ENCODE peak calls at places on chromosome 16, in four cellular contexts. J is H1, L is GM12878, W is K562. O is an unnamed sample.

GRCh38 chr16:5874899-5875298 is 777.3 kb upstream of the EEF2KMT start:
- DNase-seq in J (no peak), L (no peak), W (no peak), O (no peak)

GRCh38 chr16:46968063-46968435 is 5.4 kb downstream of the DNAJA2 start:
- DNase-seq in J (no peak), L (no peak), W (no peak), O (no peak)

GRCh38 chr16:12062343-12063003 is 85.9 kb downstream of the SNX29 start:
- DNase-seq in L (no peak), W (no peak), J (no peak), O (peak; percentile 72)

GRCh38 chr16:89273741-89274472 is 56.4 kb downstream of the ZNF778 start:
- DNase-seq in L (no peak), J (no peak), W (no peak), O (no peak)

GRCh38 chr16:89918453-89919347 is at the start of gene MC1R:
- DNase-seq in J (peak; percentile 78), L (no peak), W (peak; percentile 90), O (peak; percentile 21)

GRCh38 chr16:82598766-82599165 is 28.0 kb upstream of the CDH13 start:
- DNase-seq in L (no peak), J (no peak), W (no peak), O (no peak)

GRCh38 chr16:16120382-16121184 is 102.7 kb downstream of the ABCC6 start:
- DNase-seq in L (no peak), J (no peak), W (peak; percentile 79), O (peak; percentile 22)

GRCh38 chr16:23124315-23124714 is 24.9 kb downstream of the USP31 start:
- DNase-seq in L (no peak), J (no peak), W (no peak), O (peak; percentile 83)

GRCh38 chr16:9612267-9612666 is 520.8 kb downstream of the HAPSTR1 start:
- DNase-seq in W (no peak), L (no peak), J (no peak), O (no peak)

GRCh38 chr16:1778200-1779179 is 3.9 kb downstream of the SPSB3 start:
- DNase-seq in J (peak; percentile 43), W (no peak), L (no peak), O (no peak)

GRCh38 chr16:81907681-81908080 is 103.6 kb downstream of the SDR42E1 start:
- DNase-seq in L (no peak), J (no peak), W (no peak), O (no peak)

GRCh38 chr16:30786115-30786935 is 680 bp downstream of the ZNF629 start:
- DNase-seq in J (peak; percentile 62), W (peak; percentile 85), L (no peak), O (peak; percentile 62)

GRCh38 chr16:66360624-66361324 is 5.7 kb upstream of the CDH5 start:
- DNase-seq in W (no peak), L (no peak), J (no peak), O (no peak)

GRCh38 chr16:85888405-85889331 is 10.3 kb upstream of the IRF8 start:
- DNase-seq in W (no peak), J (no peak), L (peak; percentile 89), O (peak; percentile 65)

GRCh38 chr16:84839956-84840355 is 20.2 kb downstream of the CRISPLD2 start:
- DNase-seq in J (no peak), L (no peak), W (no peak), O (peak; percentile 86)

GRCh38 chr16:72990571-72990970 is 57.4 kb downstream of the ZFHX3 start:
- DNase-seq in J (no peak), L (no peak), W (no peak), O (no peak)

GRCh38 chr16:3235856-3236669 is 1.1 kb upstream of the ZNF200 start:
- DNase-seq in J (peak; percentile 49), L (no peak), W (peak; percentile 75), O (no peak)

GRCh38 chr16:78768723-78769122 is 669.3 kb downstream of the WWOX start:
- DNase-seq in L (no peak), W (no peak), J (no peak), O (no peak)

GRCh38 chr16:66515543-66516171 is 34.3 kb downstream of the TK2 start:
- DNase-seq in J (peak; percentile 60), W (peak; percentile 61), L (no peak), O (peak; percentile 37)

GRCh38 chr16:81035975-81036750 is 521 bp downstream of the ATMIN start:
- DNase-seq in W (peak; percentile 72), L (no peak), J (peak; percentile 66), O (peak; percentile 11)

GRCh38 chr16:15055141-15056053 is 477 bp downstream of the NTAN1 start:
- DNase-seq in W (peak; percentile 27), L (no peak), J (peak; percentile 85), O (peak; percentile 23)

GRCh38 chr16:57795431-57795878 is 6.8 kb downstream of the KIFC3 start:
- DNase-seq in L (no peak), J (peak; percentile 72), W (peak; percentile 27), O (peak; percentile 38)

GRCh38 chr16:71769222-71769621 is 39.4 kb downstream of the AP1G1 start:
- DNase-seq in W (no peak), L (no peak), J (no peak), O (no peak)

GRCh38 chr16:89280546-89281188 is 63.2 kb downstream of the ZNF778 start:
- DNase-seq in W (no peak), J (no peak), L (no peak), O (no peak)

GRCh38 chr16:85553436-85554113 is 59.5 kb upstream of the GSE1 start:
- DNase-seq in W (no peak), L (no peak), J (peak; percentile 80), O (peak; percentile 34)

GRCh38 chr16:31476305-31477219 is 4.6 kb downstream of the TGFB1I1 start:
- DNase-seq in L (no peak), J (peak; percentile 86), W (peak; percentile 90), O (no peak)

GRCh38 chr16:22318690-22319358 is 21.6 kb downstream of the POLR3E start:
- DNase-seq in J (peak; percentile 90), L (no peak), W (peak; percentile 52), O (peak; percentile 22)

GRCh38 chr16:81526935-81527334 is 82.3 kb downstream of the CMIP start:
- DNase-seq in W (peak; percentile 68), J (no peak), L (no peak), O (peak; percentile 27)

GRCh38 chr16:57213462-57213861 is 27.3 kb downstream of the RSPRY1 start:
- DNase-seq in L (no peak), J (no peak), W (no peak), O (no peak)

DNA sequence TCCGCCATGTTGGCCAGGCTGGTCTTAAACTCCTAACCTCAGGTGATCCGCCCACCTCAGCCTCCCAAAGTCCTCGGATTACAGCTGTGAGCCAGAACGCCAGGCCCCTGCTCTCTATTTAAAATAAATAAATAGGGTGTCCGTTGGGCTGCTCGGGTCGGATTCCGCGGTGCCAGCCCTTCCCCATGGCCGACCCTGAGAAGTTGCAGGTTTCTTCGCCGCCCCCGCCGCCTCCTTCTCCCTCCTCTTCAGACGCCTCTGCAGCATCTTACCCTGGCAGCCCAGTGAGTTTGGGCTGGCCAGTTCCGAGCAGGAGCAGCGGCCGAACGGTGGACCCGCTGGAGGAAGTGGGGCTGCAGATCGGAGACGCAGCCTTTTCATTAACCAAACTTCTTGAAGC is 1.7 kb upstream of the LUC7L start:
- DNase-seq in W (no peak), L (no peak), J (no peak), O (no peak)
- TF ChIP-seq CHD1 in W (no peak), L (no peak), J (no peak), O (no peak)

GRCh38 chr16:49856741-49857330 is 924 bp upstream of the ZNF423 start:
- DNase-seq in J (peak; percentile 85), L (no peak), W (peak; percentile 62), O (peak; percentile 55)
- TF ChIP-seq CHD1 in J (no peak), L (no peak), W (no peak), O (no peak)

GRCh38 chr16:4675864-4676786 is 17.2 kb upstream of the NUDT16L1 start:
- DNase-seq in J (no peak), W (peak; percentile 32), L (no peak), O (no peak)
- TF ChIP-seq CHD1 in J (no peak), W (no peak), L (no peak), O (no peak)

DNA sequence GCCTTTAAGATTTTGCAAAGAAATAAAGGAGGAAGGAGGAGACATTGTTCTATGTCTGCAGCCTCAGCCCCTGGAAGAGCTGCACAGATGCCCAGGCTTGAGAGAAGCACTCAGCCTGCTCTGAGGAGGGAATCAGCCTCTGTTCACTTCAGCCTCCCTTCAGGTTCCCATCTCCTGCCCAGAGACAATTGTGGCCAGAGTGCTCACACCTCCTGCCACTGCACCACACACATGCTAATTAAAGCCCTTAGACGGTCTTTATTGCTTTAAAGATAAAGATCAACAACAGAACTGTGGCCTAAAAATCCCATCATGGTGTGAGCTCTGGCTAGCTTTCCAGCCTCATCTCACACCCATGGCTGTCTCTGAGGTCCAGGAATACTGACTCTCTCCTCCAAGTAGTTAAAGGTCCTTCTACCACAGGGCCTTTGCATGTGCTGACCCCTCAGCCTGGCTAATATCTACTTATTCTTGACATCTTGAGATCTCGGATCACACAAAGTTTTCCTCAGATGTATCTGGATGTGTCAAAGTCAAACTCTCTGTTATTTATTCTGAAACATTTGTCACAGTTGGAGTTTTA is 33.8 kb downstream of the CHD9NB start:
- DNase-seq in L (no peak), W (no peak), J (no peak), O (no peak)
- TF ChIP-seq CHD1 in L (no peak), W (no peak), J (no peak), O (no peak)

DNA sequence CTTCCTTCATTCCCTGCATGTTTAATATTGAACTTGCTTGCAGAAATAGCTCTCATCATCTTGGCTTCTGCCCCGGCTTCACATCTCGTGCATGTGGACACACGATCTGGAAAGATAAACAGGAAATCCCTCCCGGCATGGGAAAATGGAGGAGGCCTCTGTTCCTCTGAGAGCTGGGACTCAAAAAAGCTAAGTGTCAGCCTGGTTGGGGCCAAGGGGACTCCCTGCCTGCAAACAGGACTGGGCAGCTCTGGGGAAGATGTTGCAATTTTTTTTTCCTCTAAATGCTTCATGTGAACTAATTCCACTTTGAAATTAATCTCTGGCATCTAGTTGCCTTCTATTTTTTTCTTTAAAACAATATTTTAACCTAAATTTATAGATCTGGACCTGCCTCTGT is 24.8 kb downstream of the ITPRIPL2 start:
- DNase-seq in J (no peak), L (no peak), W (no peak), O (peak; percentile 89)
- TF ChIP-seq CHD1 in J (no peak), L (no peak), W (no peak), O (no peak)

GRCh38 chr16:67843343-67843765 is 1.2 kb downstream of the THAP11 start:
- DNase-seq in W (no peak), J (no peak), L (no peak), O (peak; percentile 68)
- TF ChIP-seq CHD1 in W (no peak), J (no peak), L (no peak), O (no peak)

DNA sequence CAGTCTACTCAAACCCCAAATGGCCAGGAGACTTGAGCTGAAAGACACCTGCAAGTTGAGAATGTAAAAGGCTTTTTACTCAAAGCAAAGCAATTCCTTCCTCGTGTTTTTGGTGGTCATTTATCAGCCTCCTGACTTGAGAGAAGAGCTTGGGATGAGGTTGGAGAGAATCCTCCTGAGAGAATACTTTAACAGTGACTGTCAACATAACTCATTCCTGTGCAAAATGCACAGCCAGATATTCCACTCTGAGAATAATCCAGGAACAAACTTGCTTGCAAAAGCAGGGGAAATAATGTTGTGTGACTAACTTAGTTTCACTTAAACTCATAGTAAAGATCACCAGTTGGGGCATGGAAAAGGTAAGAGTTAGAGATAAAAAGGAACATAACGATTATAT is 53.4 kb downstream of the SNTB2 start:
- DNase-seq in J (no peak), W (no peak), L (no peak), O (peak; percentile 73)
- TF ChIP-seq CHD1 in J (no peak), W (no peak), L (no peak), O (no peak)

O was measured in IMR-90.